ENCODE peak calls at places on chromosome 16, in ten cellular contexts. One of them, this sample, is unnamed.

GRCh38 chr16:364595-365491 is 5.5 kb downstream of the MRPL28 start:
- DNase-seq in stimulated activated CD4-positive, alpha-beta T cell treated with anti-CD3 and anti-CD28 coated beads, Interleukin-2, amount 100 ng/mL, for 48 hours: no peak
- DNase-seq in stomach: no peak
- DNase-seq in iPS DF 6.9: no peak
- DNase-seq in transverse colon: no peak
- DNase-seq in stimulated activated naive CD8-positive, alpha-beta T cell treated with anti-CD3 and anti-CD28 coated beads, Interleukin-15, Interleukin-2, amounts not matched to agents 100 U/mL and 50 U/mL, for 24 hours: no peak
- DNase-seq in tibial nerve: no peak
- DNase-seq in HS-5: no peak
- DNase-seq in GM23248: peak
- DNase-seq in NCI-H524: no peak
- DNase-seq in this sample: no peak

GRCh38 chr16:2329532-2329931 is 11.0 kb downstream of the ABCA3 start:
- DNase-seq in stimulated activated naive CD8-positive, alpha-beta T cell treated with anti-CD3 and anti-CD28 coated beads, Interleukin-15, Interleukin-2, amounts not matched to agents 100 U/mL and 50 U/mL, for 24 hours: no peak
- DNase-seq in GM23248: no peak
- DNase-seq in stimulated activated CD4-positive, alpha-beta T cell treated with anti-CD3 and anti-CD28 coated beads, Interleukin-2, amount 100 ng/mL, for 48 hours: no peak
- DNase-seq in stomach: no peak
- DNase-seq in tibial nerve: no peak
- DNase-seq in HS-5: no peak
- DNase-seq in transverse colon: no peak
- DNase-seq in iPS DF 6.9: no peak
- DNase-seq in NCI-H524: no peak
- DNase-seq in this sample: no peak

GRCh38 chr16:87860553-87861299 is 8.6 kb downstream of the SLC7A5 start:
- DNase-seq in transverse colon: no peak
- DNase-seq in HS-5: no peak
- DNase-seq in stimulated activated naive CD8-positive, alpha-beta T cell treated with anti-CD3 and anti-CD28 coated beads, Interleukin-15, Interleukin-2, amounts not matched to agents 100 U/mL and 50 U/mL, for 24 hours: no peak
- DNase-seq in GM23248: peak
- DNase-seq in stimulated activated CD4-positive, alpha-beta T cell treated with anti-CD3 and anti-CD28 coated beads, Interleukin-2, amount 100 ng/mL, for 48 hours: no peak
- DNase-seq in iPS DF 6.9: no peak
- DNase-seq in tibial nerve: no peak
- DNase-seq in stomach: no peak
- DNase-seq in NCI-H524: peak
- DNase-seq in this sample: peak

GRCh38 chr16:11963706-11964105 is 1.3 kb upstream of the TNFRSF17 start:
- DNase-seq in GM23248: no peak
- DNase-seq in stimulated activated naive CD8-positive, alpha-beta T cell treated with anti-CD3 and anti-CD28 coated beads, Interleukin-15, Interleukin-2, amounts not matched to agents 100 U/mL and 50 U/mL, for 24 hours: no peak
- DNase-seq in NCI-H524: no peak
- DNase-seq in iPS DF 6.9: no peak
- DNase-seq in transverse colon: no peak
- DNase-seq in stomach: no peak
- DNase-seq in HS-5: no peak
- DNase-seq in tibial nerve: no peak
- DNase-seq in stimulated activated CD4-positive, alpha-beta T cell treated with anti-CD3 and anti-CD28 coated beads, Interleukin-2, amount 100 ng/mL, for 48 hours: no peak
- DNase-seq in this sample: no peak

GRCh38 chr16:10728035-10728462 is 15.6 kb upstream of the NUBP1 start:
- DNase-seq in iPS DF 6.9: no peak
- DNase-seq in stimulated activated naive CD8-positive, alpha-beta T cell treated with anti-CD3 and anti-CD28 coated beads, Interleukin-15, Interleukin-2, amounts not matched to agents 100 U/mL and 50 U/mL, for 24 hours: no peak
- DNase-seq in NCI-H524: peak
- DNase-seq in stimulated activated CD4-positive, alpha-beta T cell treated with anti-CD3 and anti-CD28 coated beads, Interleukin-2, amount 100 ng/mL, for 48 hours: no peak
- DNase-seq in tibial nerve: no peak
- DNase-seq in GM23248: no peak
- DNase-seq in HS-5: no peak
- DNase-seq in stomach: no peak
- DNase-seq in transverse colon: peak
- DNase-seq in this sample: peak

GRCh38 chr16:72042157-72042660 is 12.1 kb upstream of the HP start:
- DNase-seq in iPS DF 6.9: no peak
- DNase-seq in transverse colon: no peak
- DNase-seq in stomach: no peak
- DNase-seq in GM23248: no peak
- DNase-seq in NCI-H524: peak
- DNase-seq in stimulated activated naive CD8-positive, alpha-beta T cell treated with anti-CD3 and anti-CD28 coated beads, Interleukin-15, Interleukin-2, amounts not matched to agents 100 U/mL and 50 U/mL, for 24 hours: no peak
- DNase-seq in tibial nerve: no peak
- DNase-seq in HS-5: no peak
- DNase-seq in stimulated activated CD4-positive, alpha-beta T cell treated with anti-CD3 and anti-CD28 coated beads, Interleukin-2, amount 100 ng/mL, for 48 hours: no peak
- DNase-seq in this sample: peak

GRCh38 chr16:69179255-69180010 is 7.5 kb upstream of the SNTB2 start:
- DNase-seq in stimulated activated naive CD8-positive, alpha-beta T cell treated with anti-CD3 and anti-CD28 coated beads, Interleukin-15, Interleukin-2, amounts not matched to agents 100 U/mL and 50 U/mL, for 24 hours: no peak
- DNase-seq in iPS DF 6.9: no peak
- DNase-seq in GM23248: peak
- DNase-seq in stimulated activated CD4-positive, alpha-beta T cell treated with anti-CD3 and anti-CD28 coated beads, Interleukin-2, amount 100 ng/mL, for 48 hours: no peak
- DNase-seq in NCI-H524: peak
- DNase-seq in HS-5: no peak
- DNase-seq in transverse colon: peak
- DNase-seq in tibial nerve: peak
- DNase-seq in stomach: peak
- DNase-seq in this sample: peak

GRCh38 chr16:84836234-84836647 is 16.5 kb downstream of the CRISPLD2 start:
- DNase-seq in tibial nerve: peak
- DNase-seq in stomach: peak
- DNase-seq in GM23248: peak
- DNase-seq in HS-5: peak
- DNase-seq in transverse colon: peak
- DNase-seq in NCI-H524: no peak
- DNase-seq in iPS DF 6.9: no peak
- DNase-seq in stimulated activated CD4-positive, alpha-beta T cell treated with anti-CD3 and anti-CD28 coated beads, Interleukin-2, amount 100 ng/mL, for 48 hours: no peak
- DNase-seq in stimulated activated naive CD8-positive, alpha-beta T cell treated with anti-CD3 and anti-CD28 coated beads, Interleukin-15, Interleukin-2, amounts not matched to agents 100 U/mL and 50 U/mL, for 24 hours: no peak
- DNase-seq in this sample: peak

GRCh38 chr16:28063047-28063521 is 430 bp downstream of the GSG1L start:
- DNase-seq in NCI-H524: peak
- DNase-seq in stimulated activated naive CD8-positive, alpha-beta T cell treated with anti-CD3 and anti-CD28 coated beads, Interleukin-15, Interleukin-2, amounts not matched to agents 100 U/mL and 50 U/mL, for 24 hours: peak
- DNase-seq in tibial nerve: no peak
- DNase-seq in HS-5: no peak
- DNase-seq in GM23248: peak
- DNase-seq in stomach: no peak
- DNase-seq in iPS DF 6.9: no peak
- DNase-seq in transverse colon: no peak
- DNase-seq in stimulated activated CD4-positive, alpha-beta T cell treated with anti-CD3 and anti-CD28 coated beads, Interleukin-2, amount 100 ng/mL, for 48 hours: no peak
- DNase-seq in this sample: no peak

GRCh38 chr16:11250091-11250785 is 5.8 kb downstream of the SOCS1 start:
- DNase-seq in iPS DF 6.9: no peak
- DNase-seq in NCI-H524: peak
- DNase-seq in stomach: no peak
- DNase-seq in stimulated activated CD4-positive, alpha-beta T cell treated with anti-CD3 and anti-CD28 coated beads, Interleukin-2, amount 100 ng/mL, for 48 hours: peak
- DNase-seq in stimulated activated naive CD8-positive, alpha-beta T cell treated with anti-CD3 and anti-CD28 coated beads, Interleukin-15, Interleukin-2, amounts not matched to agents 100 U/mL and 50 U/mL, for 24 hours: no peak
- DNase-seq in transverse colon: no peak
- DNase-seq in tibial nerve: no peak
- DNase-seq in GM23248: no peak
- DNase-seq in HS-5: no peak
- DNase-seq in this sample: no peak

GRCh38 chr16:85010931-85011845 is at the start of gene ZDHHC7:
- DNase-seq in iPS DF 6.9: peak
- DNase-seq in stomach: peak
- DNase-seq in transverse colon: peak
- DNase-seq in GM23248: peak
- DNase-seq in tibial nerve: peak
- DNase-seq in NCI-H524: peak
- DNase-seq in HS-5: no peak
- DNase-seq in stimulated activated CD4-positive, alpha-beta T cell treated with anti-CD3 and anti-CD28 coated beads, Interleukin-2, amount 100 ng/mL, for 48 hours: peak
- DNase-seq in stimulated activated naive CD8-positive, alpha-beta T cell treated with anti-CD3 and anti-CD28 coated beads, Interleukin-15, Interleukin-2, amounts not matched to agents 100 U/mL and 50 U/mL, for 24 hours: peak
- DNase-seq in this sample: no peak

GRCh38 chr16:54171855-54172537 is 114.6 kb downstream of the IRX3 start:
- DNase-seq in tibial nerve: no peak
- DNase-seq in stimulated activated naive CD8-positive, alpha-beta T cell treated with anti-CD3 and anti-CD28 coated beads, Interleukin-15, Interleukin-2, amounts not matched to agents 100 U/mL and 50 U/mL, for 24 hours: no peak
- DNase-seq in stimulated activated CD4-positive, alpha-beta T cell treated with anti-CD3 and anti-CD28 coated beads, Interleukin-2, amount 100 ng/mL, for 48 hours: no peak
- DNase-seq in GM23248: peak
- DNase-seq in NCI-H524: no peak
- DNase-seq in transverse colon: no peak
- DNase-seq in HS-5: no peak
- DNase-seq in stomach: no peak
- DNase-seq in iPS DF 6.9: no peak
- DNase-seq in this sample: no peak

GRCh38 chr16:11401161-11402050 is 56.1 kb downstream of the RMI2 start:
- DNase-seq in tibial nerve: no peak
- DNase-seq in HS-5: no peak
- DNase-seq in iPS DF 6.9: no peak
- DNase-seq in GM23248: peak
- DNase-seq in stomach: peak
- DNase-seq in transverse colon: no peak
- DNase-seq in stimulated activated CD4-positive, alpha-beta T cell treated with anti-CD3 and anti-CD28 coated beads, Interleukin-2, amount 100 ng/mL, for 48 hours: no peak
- DNase-seq in stimulated activated naive CD8-positive, alpha-beta T cell treated with anti-CD3 and anti-CD28 coated beads, Interleukin-15, Interleukin-2, amounts not matched to agents 100 U/mL and 50 U/mL, for 24 hours: no peak
- DNase-seq in NCI-H524: no peak
- DNase-seq in this sample: no peak

GRCh38 chr16:27922433-27922832 is 141.1 kb downstream of the GSG1L start:
- DNase-seq in stomach: no peak
- DNase-seq in tibial nerve: no peak
- DNase-seq in GM23248: peak
- DNase-seq in transverse colon: no peak
- DNase-seq in stimulated activated CD4-positive, alpha-beta T cell treated with anti-CD3 and anti-CD28 coated beads, Interleukin-2, amount 100 ng/mL, for 48 hours: no peak
- DNase-seq in HS-5: no peak
- DNase-seq in NCI-H524: no peak
- DNase-seq in stimulated activated naive CD8-positive, alpha-beta T cell treated with anti-CD3 and anti-CD28 coated beads, Interleukin-15, Interleukin-2, amounts not matched to agents 100 U/mL and 50 U/mL, for 24 hours: no peak
- DNase-seq in iPS DF 6.9: no peak
- DNase-seq in this sample: no peak

GRCh38 chr16:48535831-48536599 is 74.0 kb downstream of the N4BP1 start:
- DNase-seq in GM23248: peak
- DNase-seq in stomach: no peak
- DNase-seq in iPS DF 6.9: no peak
- DNase-seq in stimulated activated CD4-positive, alpha-beta T cell treated with anti-CD3 and anti-CD28 coated beads, Interleukin-2, amount 100 ng/mL, for 48 hours: no peak
- DNase-seq in stimulated activated naive CD8-positive, alpha-beta T cell treated with anti-CD3 and anti-CD28 coated beads, Interleukin-15, Interleukin-2, amounts not matched to agents 100 U/mL and 50 U/mL, for 24 hours: peak
- DNase-seq in HS-5: no peak
- DNase-seq in NCI-H524: peak
- DNase-seq in tibial nerve: peak
- DNase-seq in transverse colon: peak
- DNase-seq in this sample: no peak

GRCh38 chr16:31487720-31488629 is 5.1 kb downstream of the SLC5A2 start:
- DNase-seq in stomach: peak
- DNase-seq in HS-5: no peak
- DNase-seq in stimulated activated naive CD8-positive, alpha-beta T cell treated with anti-CD3 and anti-CD28 coated beads, Interleukin-15, Interleukin-2, amounts not matched to agents 100 U/mL and 50 U/mL, for 24 hours: peak
- DNase-seq in NCI-H524: peak
- DNase-seq in GM23248: peak
- DNase-seq in tibial nerve: no peak
- DNase-seq in transverse colon: peak
- DNase-seq in stimulated activated CD4-positive, alpha-beta T cell treated with anti-CD3 and anti-CD28 coated beads, Interleukin-2, amount 100 ng/mL, for 48 hours: peak
- DNase-seq in iPS DF 6.9: no peak
- DNase-seq in this sample: no peak

GRCh38 chr16:55562936-55563335 is 3.5 kb upstream of the CAPNS2 start:
- DNase-seq in NCI-H524: no peak
- DNase-seq in HS-5: no peak
- DNase-seq in iPS DF 6.9: no peak
- DNase-seq in tibial nerve: no peak
- DNase-seq in stimulated activated naive CD8-positive, alpha-beta T cell treated with anti-CD3 and anti-CD28 coated beads, Interleukin-15, Interleukin-2, amounts not matched to agents 100 U/mL and 50 U/mL, for 24 hours: no peak
- DNase-seq in stimulated activated CD4-positive, alpha-beta T cell treated with anti-CD3 and anti-CD28 coated beads, Interleukin-2, amount 100 ng/mL, for 48 hours: no peak
- DNase-seq in transverse colon: no peak
- DNase-seq in GM23248: peak
- DNase-seq in stomach: no peak
- DNase-seq in this sample: no peak

GRCh38 chr16:66366433-66367299 is at the start of gene CDH5:
- DNase-seq in GM23248: peak
- DNase-seq in stimulated activated naive CD8-positive, alpha-beta T cell treated with anti-CD3 and anti-CD28 coated beads, Interleukin-15, Interleukin-2, amounts not matched to agents 100 U/mL and 50 U/mL, for 24 hours: no peak
- DNase-seq in transverse colon: peak
- DNase-seq in tibial nerve: peak
- DNase-seq in HS-5: no peak
- DNase-seq in iPS DF 6.9: no peak
- DNase-seq in stomach: no peak
- DNase-seq in NCI-H524: no peak
- DNase-seq in stimulated activated CD4-positive, alpha-beta T cell treated with anti-CD3 and anti-CD28 coated beads, Interleukin-2, amount 100 ng/mL, for 48 hours: no peak
- DNase-seq in this sample: no peak

GRCh38 chr16:57758331-57759117 is 23.0 kb downstream of the KATNB1 start:
- DNase-seq in HS-5: no peak
- DNase-seq in GM23248: no peak
- DNase-seq in stomach: no peak
- DNase-seq in stimulated activated CD4-positive, alpha-beta T cell treated with anti-CD3 and anti-CD28 coated beads, Interleukin-2, amount 100 ng/mL, for 48 hours: no peak
- DNase-seq in transverse colon: no peak
- DNase-seq in NCI-H524: no peak
- DNase-seq in iPS DF 6.9: no peak
- DNase-seq in stimulated activated naive CD8-positive, alpha-beta T cell treated with anti-CD3 and anti-CD28 coated beads, Interleukin-15, Interleukin-2, amounts not matched to agents 100 U/mL and 50 U/mL, for 24 hours: no peak
- DNase-seq in tibial nerve: no peak
- DNase-seq in this sample: no peak

GRCh38 chr16:56539667-56540066 is 19.8 kb upstream of the BBS2 start:
- DNase-seq in stimulated activated naive CD8-positive, alpha-beta T cell treated with anti-CD3 and anti-CD28 coated beads, Interleukin-15, Interleukin-2, amounts not matched to agents 100 U/mL and 50 U/mL, for 24 hours: no peak
- DNase-seq in transverse colon: no peak
- DNase-seq in NCI-H524: no peak
- DNase-seq in GM23248: no peak
- DNase-seq in HS-5: no peak
- DNase-seq in stomach: no peak
- DNase-seq in iPS DF 6.9: no peak
- DNase-seq in tibial nerve: no peak
- DNase-seq in stimulated activated CD4-positive, alpha-beta T cell treated with anti-CD3 and anti-CD28 coated beads, Interleukin-2, amount 100 ng/mL, for 48 hours: no peak
- DNase-seq in this sample: no peak

GRCh38 chr16:77273815-77274214 is 74.6 kb downstream of the SYCE1L start:
- DNase-seq in stomach: no peak
- DNase-seq in stimulated activated CD4-positive, alpha-beta T cell treated with anti-CD3 and anti-CD28 coated beads, Interleukin-2, amount 100 ng/mL, for 48 hours: no peak
- DNase-seq in transverse colon: no peak
- DNase-seq in HS-5: no peak
- DNase-seq in NCI-H524: peak
- DNase-seq in GM23248: no peak
- DNase-seq in stimulated activated naive CD8-positive, alpha-beta T cell treated with anti-CD3 and anti-CD28 coated beads, Interleukin-15, Interleukin-2, amounts not matched to agents 100 U/mL and 50 U/mL, for 24 hours: no peak
- DNase-seq in tibial nerve: no peak
- DNase-seq in iPS DF 6.9: no peak
- DNase-seq in this sample: no peak

GRCh38 chr16:64184156-64184555 is 937.7 kb downstream of the CDH11 start:
- DNase-seq in stimulated activated CD4-positive, alpha-beta T cell treated with anti-CD3 and anti-CD28 coated beads, Interleukin-2, amount 100 ng/mL, for 48 hours: no peak
- DNase-seq in tibial nerve: no peak
- DNase-seq in NCI-H524: no peak
- DNase-seq in stimulated activated naive CD8-positive, alpha-beta T cell treated with anti-CD3 and anti-CD28 coated beads, Interleukin-15, Interleukin-2, amounts not matched to agents 100 U/mL and 50 U/mL, for 24 hours: no peak
- DNase-seq in GM23248: peak
- DNase-seq in stomach: no peak
- DNase-seq in iPS DF 6.9: no peak
- DNase-seq in HS-5: no peak
- DNase-seq in transverse colon: no peak
- DNase-seq in this sample: no peak

GRCh38 chr16:66471264-66471663 is 44.2 kb downstream of the BEAN1 start:
- DNase-seq in iPS DF 6.9: no peak
- DNase-seq in stimulated activated CD4-positive, alpha-beta T cell treated with anti-CD3 and anti-CD28 coated beads, Interleukin-2, amount 100 ng/mL, for 48 hours: no peak
- DNase-seq in stimulated activated naive CD8-positive, alpha-beta T cell treated with anti-CD3 and anti-CD28 coated beads, Interleukin-15, Interleukin-2, amounts not matched to agents 100 U/mL and 50 U/mL, for 24 hours: no peak
- DNase-seq in tibial nerve: no peak
- DNase-seq in NCI-H524: no peak
- DNase-seq in transverse colon: no peak
- DNase-seq in stomach: peak
- DNase-seq in GM23248: no peak
- DNase-seq in HS-5: no peak
- DNase-seq in this sample: no peak

GRCh38 chr16:28927815-28928214 is 2.8 kb upstream of the RABEP2 start:
- DNase-seq in tibial nerve: no peak
- DNase-seq in stimulated activated CD4-positive, alpha-beta T cell treated with anti-CD3 and anti-CD28 coated beads, Interleukin-2, amount 100 ng/mL, for 48 hours: no peak
- DNase-seq in HS-5: no peak
- DNase-seq in GM23248: no peak
- DNase-seq in iPS DF 6.9: no peak
- DNase-seq in stomach: no peak
- DNase-seq in transverse colon: no peak
- DNase-seq in stimulated activated naive CD8-positive, alpha-beta T cell treated with anti-CD3 and anti-CD28 coated beads, Interleukin-15, Interleukin-2, amounts not matched to agents 100 U/mL and 50 U/mL, for 24 hours: no peak
- DNase-seq in NCI-H524: no peak
- DNase-seq in this sample: no peak

GRCh38 chr16:85548375-85548774 is 64.7 kb upstream of the GSE1 start:
- DNase-seq in iPS DF 6.9: no peak
- DNase-seq in GM23248: no peak
- DNase-seq in tibial nerve: no peak
- DNase-seq in stimulated activated CD4-positive, alpha-beta T cell treated with anti-CD3 and anti-CD28 coated beads, Interleukin-2, amount 100 ng/mL, for 48 hours: no peak
- DNase-seq in NCI-H524: no peak
- DNase-seq in stimulated activated naive CD8-positive, alpha-beta T cell treated with anti-CD3 and anti-CD28 coated beads, Interleukin-15, Interleukin-2, amounts not matched to agents 100 U/mL and 50 U/mL, for 24 hours: no peak
- DNase-seq in transverse colon: no peak
- DNase-seq in stomach: no peak
- DNase-seq in HS-5: no peak
- DNase-seq in this sample: no peak

GRCh38 chr16:84088695-84089395 is 27.9 kb downstream of the MBTPS1 start:
- DNase-seq in GM23248: peak
- DNase-seq in transverse colon: peak
- DNase-seq in stomach: peak
- DNase-seq in iPS DF 6.9: no peak
- DNase-seq in NCI-H524: peak
- DNase-seq in tibial nerve: no peak
- DNase-seq in HS-5: no peak
- DNase-seq in stimulated activated CD4-positive, alpha-beta T cell treated with anti-CD3 and anti-CD28 coated beads, Interleukin-2, amount 100 ng/mL, for 48 hours: peak
- DNase-seq in stimulated activated naive CD8-positive, alpha-beta T cell treated with anti-CD3 and anti-CD28 coated beads, Interleukin-15, Interleukin-2, amounts not matched to agents 100 U/mL and 50 U/mL, for 24 hours: peak
- DNase-seq in this sample: no peak

GRCh38 chr16:72637306-72637705 is 410.6 kb downstream of the ZFHX3 start:
- DNase-seq in GM23248: peak
- DNase-seq in NCI-H524: no peak
- DNase-seq in HS-5: peak
- DNase-seq in stimulated activated CD4-positive, alpha-beta T cell treated with anti-CD3 and anti-CD28 coated beads, Interleukin-2, amount 100 ng/mL, for 48 hours: no peak
- DNase-seq in stimulated activated naive CD8-positive, alpha-beta T cell treated with anti-CD3 and anti-CD28 coated beads, Interleukin-15, Interleukin-2, amounts not matched to agents 100 U/mL and 50 U/mL, for 24 hours: no peak
- DNase-seq in transverse colon: no peak
- DNase-seq in iPS DF 6.9: no peak
- DNase-seq in tibial nerve: no peak
- DNase-seq in stomach: no peak
- DNase-seq in this sample: peak